ENCODE peak calls at places on chromosomes 11 and 22, in eight cellular contexts. J is endothelial cell of umbilical vein, K is HCT116, Z is K562, F is GM12878, B is SK-N-SH, A is HepG2, G is H1. X is an unnamed sample.

GRCh38 chr11:114080219-114080618 is 20.7 kb downstream of the ZBTB16 start:
- DNase-seq in A (no peak), K (no peak), F (no peak), B (no peak), Z (no peak), G (no peak), J (peak), X (peak)

GRCh38 chr11:78595431-78596130 is 20.9 kb upstream of the NARS2 start:
- DNase-seq in A (no peak), Z (no peak), B (no peak), G (no peak), J (no peak), K (no peak), F (no peak), X (no peak)

GRCh38 chr22:39182478-39183030 is 30.1 kb upstream of the CBX7 start:
- DNase-seq in F (no peak), A (no peak), J (no peak), G (no peak), B (no peak), Z (no peak), K (no peak), X (no peak)

GRCh38 chr11:1516273-1517067 is 29.9 kb upstream of the MOB2 start:
- DNase-seq in Z (no peak), J (no peak), K (no peak), B (peak), A (no peak), F (no peak), G (no peak), X (no peak)

GRCh38 chr11:28836285-28837081 is 728.3 kb downstream of the METTL15 start:
- DNase-seq in A (peak), B (no peak), K (no peak), F (no peak), Z (no peak), G (no peak), J (peak), X (no peak)

GRCh38 chr22:30325065-30325720 is 1.5 kb downstream of the TBC1D10A start:
- DNase-seq in G (no peak), K (no peak), J (no peak), B (no peak), F (no peak), Z (peak), A (no peak), X (no peak)

GRCh38 chr11:82889133-82890001 is 10.9 kb downstream of the PRCP start:
- DNase-seq in A (no peak), J (peak), Z (no peak), F (no peak), G (no peak), K (no peak), B (no peak), X (no peak)

GRCh38 chr11:112961146-112961668 is at the start of gene NCAM1:
- DNase-seq in B (peak), G (peak), F (no peak), K (peak), Z (peak), J (peak), A (peak), X (no peak)

GRCh38 chr11:126280595-126280994 is 2.3 kb upstream of the TIRAP start:
- DNase-seq in G (no peak), J (no peak), A (no peak), F (no peak), B (no peak), Z (no peak), K (no peak), X (no peak)

GRCh38 chr11:10758959-10759358 is 7.9 kb downstream of the CTR9 start:
- DNase-seq in J (peak), K (no peak), B (no peak), F (no peak), G (no peak), A (no peak), Z (peak), X (no peak)

GRCh38 chr11:105719073-105719846 is 109.4 kb downstream of the GRIA4 start:
- DNase-seq in K (peak), A (peak), J (peak), F (peak), G (no peak), B (no peak), Z (no peak), X (no peak)

GRCh38 chr11:115255006-115255762 is 249.0 kb downstream of the CADM1 start:
- DNase-seq in J (no peak), Z (no peak), A (no peak), B (no peak), K (no peak), G (no peak), F (no peak), X (no peak)

DNA sequence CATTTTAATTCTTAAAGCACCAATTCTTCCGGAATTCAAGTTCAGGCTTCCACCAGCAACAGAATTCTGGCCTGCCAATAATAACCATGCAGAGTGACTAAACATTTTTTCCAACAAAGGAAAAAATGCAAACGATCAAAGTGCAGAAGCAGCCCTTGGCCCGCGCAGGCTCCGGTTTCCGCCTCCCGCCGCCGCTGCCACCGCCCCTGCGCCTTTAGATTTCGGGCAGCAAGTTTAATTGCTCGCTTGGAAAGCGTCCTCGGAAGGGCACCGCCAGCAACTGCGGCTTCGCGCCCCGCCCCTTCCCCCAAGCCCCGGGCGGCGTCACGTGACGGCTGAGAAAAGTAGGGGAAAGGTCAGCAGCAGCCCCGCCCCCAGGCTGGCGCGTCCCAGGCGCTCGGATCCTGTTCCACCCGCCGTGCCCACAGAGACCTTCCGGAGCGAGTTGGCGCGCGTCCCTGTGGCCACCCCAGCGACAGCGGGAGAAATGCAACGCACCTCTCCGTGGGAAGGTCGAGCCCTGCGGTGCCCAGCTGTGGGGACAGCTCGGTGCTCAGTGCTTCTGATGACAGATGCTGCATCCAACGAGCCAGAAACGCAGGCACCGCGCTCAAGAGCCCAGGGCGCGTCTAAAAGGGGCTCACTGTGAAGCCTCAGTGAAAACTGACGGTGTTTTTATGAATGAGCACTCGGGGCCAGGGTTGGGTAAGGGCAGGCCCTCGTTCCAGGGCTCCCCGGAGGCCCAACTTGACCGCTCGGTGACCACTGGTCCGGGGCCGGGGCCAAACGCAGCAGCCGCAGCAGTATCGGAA is 2.5 kb downstream of the CPT1A start:
- DNase-seq in K (peak), J (peak), F (peak), Z (peak), G (peak), B (peak), A (peak), X (no peak)
- H3K9ac ChIP-seq in K (peak), J (peak), F (peak), Z (peak), G (no peak), B (peak), A (peak), X (peak)

GRCh38 chr22:36860017-36860416 is 789 bp upstream of the NCF4 start:
- DNase-seq in G (no peak), B (no peak), Z (no peak), A (no peak), J (no peak), F (no peak), K (no peak), X (no peak)
- TF ChIP-seq POLR2AphosphoS5 in G (no peak), B (no peak), Z (no peak), A (no peak), J (no peak), F (no peak), K (no peak), X (no peak)

GRCh38 chr11:124629961-124630360 is 7.3 kb downstream of the TBRG1 start:
- DNase-seq in K (no peak), F (no peak), J (no peak), A (no peak), Z (no peak), G (no peak), B (no peak), X (no peak)

GRCh38 chr11:124623861-124624525 is 1.3 kb downstream of the TBRG1 start:
- DNase-seq in B (no peak), F (no peak), G (no peak), A (no peak), K (no peak), J (peak), Z (no peak), X (no peak)

GRCh38 chr11:124622531-124623451 is at the start of gene TBRG1:
- DNase-seq in K (peak), A (peak), F (peak), B (peak), Z (peak), J (peak), G (peak), X (no peak)

GRCh38 chr11:124627546-124627945 is 4.9 kb downstream of the TBRG1 start:
- DNase-seq in K (no peak), F (no peak), Z (no peak), B (no peak), J (no peak), A (no peak), G (no peak), X (no peak)

GRCh38 chr11:124625504-124626168 is 3.0 kb downstream of the TBRG1 start:
- DNase-seq in G (no peak), A (no peak), K (no peak), J (no peak), Z (no peak), F (no peak), B (no peak), X (no peak)
- H3K9ac ChIP-seq in G (no peak), A (no peak), K (no peak), J (no peak), Z (no peak), F (no peak), B (no peak), X (no peak)

GRCh38 chr11:71481101-71481960 is 28.3 kb downstream of the NADSYN1 start:
- DNase-seq in F (no peak), Z (no peak), J (no peak), G (no peak), K (no peak), B (no peak), A (no peak), X (no peak)
- TF ChIP-seq POLR2AphosphoS5 in F (no peak), Z (no peak), J (no peak), G (no peak), K (no peak), B (no peak), A (no peak), X (no peak)

DNA sequence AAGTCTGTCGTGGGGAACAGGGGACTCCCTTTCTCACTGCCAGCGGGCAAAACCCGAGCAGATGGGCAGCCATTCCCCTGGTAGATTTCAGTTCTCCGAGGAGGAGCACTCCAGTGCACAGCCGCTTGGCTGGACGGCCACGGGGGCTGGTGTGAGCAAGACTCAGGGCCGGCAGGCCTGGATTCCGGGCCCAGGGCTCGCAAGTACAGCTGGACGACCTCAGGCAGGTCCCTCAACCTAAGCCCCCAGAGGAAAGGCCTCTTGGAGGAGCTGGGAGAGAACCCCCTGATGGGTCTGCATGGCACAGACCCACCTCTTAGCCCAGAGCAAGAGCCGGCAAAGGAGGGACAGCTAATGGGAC is 31.3 kb upstream of the TCF20 start:
- DNase-seq in G (no peak), Z (no peak), J (no peak), B (no peak), K (no peak), A (no peak), F (no peak), X (no peak)
- H3K9ac ChIP-seq in G (no peak), Z (no peak), J (no peak), B (no peak), K (no peak), A (no peak), F (no peak), X (no peak)

GRCh38 chr11:45369294-45369693 is 83.2 kb upstream of the SYT13 start:
- DNase-seq in J (no peak), F (no peak), A (no peak), G (no peak), B (no peak), Z (no peak), K (no peak), X (no peak)

GRCh38 chr11:45366196-45366595 is 80.1 kb upstream of the SYT13 start:
- DNase-seq in Z (no peak), K (no peak), B (no peak), A (no peak), G (no peak), J (no peak), F (no peak), X (no peak)

GRCh38 chr11:45368697-45369096 is 82.6 kb upstream of the SYT13 start:
- DNase-seq in B (no peak), F (no peak), G (no peak), A (no peak), J (no peak), Z (no peak), K (no peak), X (no peak)

GRCh38 chr11:45362636-45363035 is 76.5 kb upstream of the SYT13 start:
- DNase-seq in G (no peak), B (no peak), F (no peak), Z (no peak), A (no peak), K (no peak), J (no peak), X (no peak)

DNA sequence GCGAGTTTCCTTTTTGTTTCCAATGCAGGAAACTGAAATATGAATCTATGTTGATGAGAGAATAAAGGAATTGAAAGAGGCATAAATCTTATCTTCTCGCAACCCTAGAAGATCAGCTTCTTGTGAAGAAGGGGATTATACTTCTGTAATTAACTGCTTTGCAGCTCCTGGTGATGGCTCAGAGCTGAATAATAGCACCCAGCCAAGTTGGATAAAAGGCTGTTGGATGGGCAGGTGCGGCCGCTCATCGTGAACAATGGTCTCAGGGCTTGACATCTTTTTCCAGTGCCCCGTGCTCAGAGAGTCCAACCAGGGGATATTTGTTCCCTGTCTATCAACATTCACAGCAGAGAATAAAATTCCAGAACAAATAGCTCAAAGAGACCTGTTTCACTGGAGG is 80.7 kb upstream of the SYT13 start:
- DNase-seq in A (no peak), Z (no peak), K (no peak), G (no peak), J (no peak), F (no peak), B (no peak), X (no peak)
- TF ChIP-seq POLR2AphosphoS5 in A (no peak), Z (no peak), K (no peak), G (no peak), J (no peak), F (no peak), B (no peak), X (no peak)

X was measured in SK-N-MC.